ENCODE peak calls at places on chromosomes 16 and 17, in seven cellular contexts. One of them, this sample, is unnamed.

GRCh38 chr17:74176546-74177001 is 26.9 kb upstream of the RPL38 start:
- DNase-seq in fibroblast of the aortic adventitia: peak
- DNase-seq in effector memory CD4-positive, alpha-beta T cell: no peak
- DNase-seq in Caco-2: peak
- DNase-seq in SK-N-MC: no peak
- DNase-seq in ovary: peak
- DNase-seq in foreskin fibroblast: peak
- DNase-seq in this sample: peak

GRCh38 chr17:57370051-57370581 is 113.8 kb downstream of the MSI2 start:
- DNase-seq in SK-N-MC: no peak
- DNase-seq in ovary: no peak
- DNase-seq in foreskin fibroblast: peak
- DNase-seq in Caco-2: peak
- DNase-seq in effector memory CD4-positive, alpha-beta T cell: no peak
- DNase-seq in fibroblast of the aortic adventitia: peak
- DNase-seq in this sample: peak

GRCh38 chr17:32813021-32813420 is 63.9 kb downstream of the MYO1D start:
- DNase-seq in Caco-2: no peak
- DNase-seq in SK-N-MC: no peak
- DNase-seq in effector memory CD4-positive, alpha-beta T cell: no peak
- DNase-seq in ovary: no peak
- DNase-seq in fibroblast of the aortic adventitia: no peak
- DNase-seq in foreskin fibroblast: peak
- DNase-seq in this sample: peak

GRCh38 chr16:11093578-11094074 is 149.3 kb downstream of the CLEC16A start:
- DNase-seq in fibroblast of the aortic adventitia: no peak
- DNase-seq in ovary: no peak
- DNase-seq in foreskin fibroblast: no peak
- DNase-seq in effector memory CD4-positive, alpha-beta T cell: no peak
- DNase-seq in SK-N-MC: no peak
- DNase-seq in Caco-2: no peak
- DNase-seq in this sample: no peak

GRCh38 chr17:69485126-69485724 is 70.7 kb downstream of the MAP2K6 start:
- DNase-seq in SK-N-MC: no peak
- DNase-seq in foreskin fibroblast: no peak
- DNase-seq in Caco-2: no peak
- DNase-seq in effector memory CD4-positive, alpha-beta T cell: no peak
- DNase-seq in ovary: no peak
- DNase-seq in fibroblast of the aortic adventitia: no peak
- DNase-seq in this sample: peak

GRCh38 chr16:46649571-46649970 is 28.4 kb upstream of the SHCBP1 start:
- DNase-seq in SK-N-MC: no peak
- DNase-seq in Caco-2: no peak
- DNase-seq in effector memory CD4-positive, alpha-beta T cell: no peak
- DNase-seq in ovary: peak
- DNase-seq in fibroblast of the aortic adventitia: peak
- DNase-seq in foreskin fibroblast: no peak
- DNase-seq in this sample: peak

GRCh38 chr16:12311887-12312286 is 335.4 kb downstream of the SNX29 start:
- DNase-seq in SK-N-MC: no peak
- DNase-seq in fibroblast of the aortic adventitia: no peak
- DNase-seq in foreskin fibroblast: no peak
- DNase-seq in ovary: no peak
- DNase-seq in Caco-2: no peak
- DNase-seq in effector memory CD4-positive, alpha-beta T cell: no peak
- DNase-seq in this sample: no peak

GRCh38 chr17:59838196-59838911 is 54.4 kb downstream of the TUBD1 start:
- DNase-seq in ovary: peak
- DNase-seq in Caco-2: no peak
- DNase-seq in foreskin fibroblast: no peak
- DNase-seq in effector memory CD4-positive, alpha-beta T cell: no peak
- DNase-seq in SK-N-MC: no peak
- DNase-seq in fibroblast of the aortic adventitia: peak
- DNase-seq in this sample: peak

GRCh38 chr17:17176341-17176740 is 29.8 kb downstream of the PLD6 start:
- DNase-seq in ovary: no peak
- DNase-seq in effector memory CD4-positive, alpha-beta T cell: no peak
- DNase-seq in SK-N-MC: no peak
- DNase-seq in foreskin fibroblast: no peak
- DNase-seq in fibroblast of the aortic adventitia: no peak
- DNase-seq in Caco-2: no peak
- DNase-seq in this sample: no peak

GRCh38 chr16:66524601-66525164 is 25.2 kb downstream of the TK2 start:
- DNase-seq in fibroblast of the aortic adventitia: no peak
- DNase-seq in Caco-2: no peak
- DNase-seq in effector memory CD4-positive, alpha-beta T cell: no peak
- DNase-seq in foreskin fibroblast: no peak
- DNase-seq in ovary: no peak
- DNase-seq in SK-N-MC: no peak
- DNase-seq in this sample: no peak

GRCh38 chr16:2739555-2740435 is 12.6 kb upstream of the SRRM2 start:
- DNase-seq in ovary: no peak
- DNase-seq in SK-N-MC: no peak
- DNase-seq in Caco-2: no peak
- DNase-seq in fibroblast of the aortic adventitia: no peak
- DNase-seq in effector memory CD4-positive, alpha-beta T cell: no peak
- DNase-seq in foreskin fibroblast: no peak
- DNase-seq in this sample: no peak

GRCh38 chr17:18102640-18103039 is 5.9 kb upstream of the MYO15A start:
- DNase-seq in effector memory CD4-positive, alpha-beta T cell: no peak
- DNase-seq in SK-N-MC: no peak
- DNase-seq in foreskin fibroblast: no peak
- DNase-seq in Caco-2: no peak
- DNase-seq in ovary: no peak
- DNase-seq in fibroblast of the aortic adventitia: no peak
- DNase-seq in this sample: no peak

GRCh38 chr17:67613961-67614360 is 103.8 kb upstream of the NOL11 start:
- DNase-seq in fibroblast of the aortic adventitia: no peak
- DNase-seq in Caco-2: no peak
- DNase-seq in ovary: no peak
- DNase-seq in SK-N-MC: no peak
- DNase-seq in effector memory CD4-positive, alpha-beta T cell: no peak
- DNase-seq in foreskin fibroblast: no peak
- DNase-seq in this sample: no peak

GRCh38 chr16:87829988-87830672 is 39.2 kb downstream of the SLC7A5 start:
- DNase-seq in foreskin fibroblast: no peak
- DNase-seq in SK-N-MC: no peak
- DNase-seq in Caco-2: no peak
- DNase-seq in effector memory CD4-positive, alpha-beta T cell: no peak
- DNase-seq in ovary: no peak
- DNase-seq in fibroblast of the aortic adventitia: no peak
- DNase-seq in this sample: no peak

GRCh38 chr16:57264381-57264780 is 19.3 kb downstream of the ARL2BP start:
- DNase-seq in effector memory CD4-positive, alpha-beta T cell: no peak
- DNase-seq in fibroblast of the aortic adventitia: no peak
- DNase-seq in SK-N-MC: no peak
- DNase-seq in foreskin fibroblast: no peak
- DNase-seq in Caco-2: no peak
- DNase-seq in ovary: no peak
- DNase-seq in this sample: no peak

GRCh38 chr16:58200398-58200797 is 2.5 kb upstream of the CSNK2A2 start:
- DNase-seq in Caco-2: no peak
- DNase-seq in SK-N-MC: no peak
- DNase-seq in fibroblast of the aortic adventitia: no peak
- DNase-seq in foreskin fibroblast: no peak
- DNase-seq in ovary: no peak
- DNase-seq in effector memory CD4-positive, alpha-beta T cell: no peak
- DNase-seq in this sample: no peak

GRCh38 chr17:57577751-57578607 is 167.1 kb downstream of the CCDC182 start:
- DNase-seq in SK-N-MC: no peak
- DNase-seq in ovary: peak
- DNase-seq in effector memory CD4-positive, alpha-beta T cell: no peak
- DNase-seq in Caco-2: no peak
- DNase-seq in fibroblast of the aortic adventitia: peak
- DNase-seq in foreskin fibroblast: peak
- DNase-seq in this sample: peak

GRCh38 chr16:67801889-67802288 is 4.5 kb downstream of the RANBP10 start:
- DNase-seq in fibroblast of the aortic adventitia: no peak
- DNase-seq in foreskin fibroblast: no peak
- DNase-seq in Caco-2: no peak
- DNase-seq in SK-N-MC: no peak
- DNase-seq in effector memory CD4-positive, alpha-beta T cell: no peak
- DNase-seq in ovary: no peak
- DNase-seq in this sample: no peak

GRCh38 chr17:66860204-66860603 is 25.3 kb downstream of the CACNG5 start:
- DNase-seq in fibroblast of the aortic adventitia: no peak
- DNase-seq in ovary: no peak
- DNase-seq in Caco-2: no peak
- DNase-seq in effector memory CD4-positive, alpha-beta T cell: no peak
- DNase-seq in foreskin fibroblast: no peak
- DNase-seq in SK-N-MC: no peak
- DNase-seq in this sample: no peak

GRCh38 chr17:2780931-2781454 is 15.2 kb upstream of the RAP1GAP2 start:
- DNase-seq in foreskin fibroblast: no peak
- DNase-seq in effector memory CD4-positive, alpha-beta T cell: no peak
- DNase-seq in SK-N-MC: no peak
- DNase-seq in fibroblast of the aortic adventitia: no peak
- DNase-seq in Caco-2: no peak
- DNase-seq in ovary: no peak
- DNase-seq in this sample: no peak

DNA sequence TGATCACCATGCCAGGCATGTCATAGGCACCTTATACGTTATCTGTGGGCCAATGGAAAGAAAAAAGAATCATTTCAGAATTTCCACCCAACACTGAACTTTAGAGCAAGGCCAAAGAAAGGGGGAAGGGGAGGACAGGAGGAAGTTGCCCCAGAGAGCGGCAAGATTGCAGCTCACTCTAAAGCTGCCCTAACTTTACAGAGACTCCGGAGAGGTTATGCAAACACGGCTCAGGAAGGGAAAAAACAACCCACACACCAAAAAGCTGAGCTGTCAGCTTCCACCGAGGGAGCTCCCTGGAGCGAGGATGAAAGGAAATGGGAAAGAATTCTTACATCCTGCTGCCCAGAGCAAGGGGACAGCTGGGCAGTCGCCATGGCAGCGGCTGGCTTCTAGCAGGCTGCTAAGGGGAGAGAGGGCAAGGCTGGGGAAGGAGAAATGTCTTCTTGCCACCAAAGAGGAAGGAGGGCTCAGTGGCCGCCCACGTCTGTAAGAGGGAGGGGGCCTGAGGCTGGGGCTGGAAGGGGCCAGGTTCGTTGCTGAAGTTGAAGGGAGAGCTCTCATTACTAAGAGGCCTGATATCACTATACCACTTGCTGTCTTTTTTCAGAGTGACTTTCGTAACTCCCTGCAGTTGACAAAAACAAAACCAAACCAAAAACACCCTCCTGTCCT is 18.2 kb downstream of the COTL1 start:
- DNase-seq in effector memory CD4-positive, alpha-beta T cell: no peak
- DNase-seq in SK-N-MC: no peak
- DNase-seq in Caco-2: no peak
- DNase-seq in fibroblast of the aortic adventitia: peak
- DNase-seq in foreskin fibroblast: peak
- DNase-seq in ovary: peak
- DNase-seq in this sample: peak
- H3K4me3 ChIP-seq in effector memory CD4-positive, alpha-beta T cell: peak
- H3K4me3 ChIP-seq in SK-N-MC: peak
- H3K4me3 ChIP-seq in Caco-2: no peak
- H3K4me3 ChIP-seq in fibroblast of the aortic adventitia: peak
- H3K4me3 ChIP-seq in foreskin fibroblast: peak
- H3K4me3 ChIP-seq in ovary: peak
- H3K4me3 ChIP-seq in this sample: peak

GRCh38 chr16:88938119-88938932 is 38.7 kb downstream of the CBFA2T3 start:
- DNase-seq in SK-N-MC: no peak
- DNase-seq in effector memory CD4-positive, alpha-beta T cell: no peak
- DNase-seq in ovary: no peak
- DNase-seq in fibroblast of the aortic adventitia: no peak
- DNase-seq in Caco-2: no peak
- DNase-seq in foreskin fibroblast: no peak
- DNase-seq in this sample: no peak
- H3K4me3 ChIP-seq in SK-N-MC: no peak
- H3K4me3 ChIP-seq in effector memory CD4-positive, alpha-beta T cell: no peak
- H3K4me3 ChIP-seq in ovary: no peak
- H3K4me3 ChIP-seq in fibroblast of the aortic adventitia: no peak
- H3K4me3 ChIP-seq in Caco-2: no peak
- H3K4me3 ChIP-seq in foreskin fibroblast: no peak
- H3K4me3 ChIP-seq in this sample: no peak

GRCh38 chr16:26729917-26730541 is 336.7 kb upstream of the C16orf82 start:
- DNase-seq in fibroblast of the aortic adventitia: no peak
- DNase-seq in ovary: no peak
- DNase-seq in foreskin fibroblast: no peak
- DNase-seq in Caco-2: no peak
- DNase-seq in SK-N-MC: no peak
- DNase-seq in effector memory CD4-positive, alpha-beta T cell: no peak
- DNase-seq in this sample: no peak
- H3K4me3 ChIP-seq in fibroblast of the aortic adventitia: no peak
- H3K4me3 ChIP-seq in ovary: no peak
- H3K4me3 ChIP-seq in foreskin fibroblast: no peak
- H3K4me3 ChIP-seq in Caco-2: no peak
- H3K4me3 ChIP-seq in SK-N-MC: no peak
- H3K4me3 ChIP-seq in effector memory CD4-positive, alpha-beta T cell: no peak
- H3K4me3 ChIP-seq in this sample: no peak

DNA sequence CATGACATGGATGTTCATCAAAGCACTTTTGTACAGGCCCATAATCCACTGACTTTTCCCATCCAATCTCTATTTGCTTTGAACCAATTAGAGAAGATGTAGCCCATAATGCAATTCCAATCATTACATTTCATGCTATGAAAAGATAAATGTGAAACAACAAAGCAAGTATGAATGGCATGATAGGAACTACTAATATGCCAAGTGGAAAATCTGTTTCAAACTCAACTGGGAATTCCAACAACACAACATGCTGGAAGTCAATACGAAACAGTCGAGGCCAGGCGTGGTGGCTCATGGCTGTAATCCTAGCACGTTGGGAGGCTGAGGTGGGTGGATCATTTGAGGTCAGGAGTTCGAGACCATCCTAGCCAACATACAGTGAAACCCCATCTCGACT is 39.6 kb upstream of the TMEM97 start:
- DNase-seq in SK-N-MC: no peak
- DNase-seq in fibroblast of the aortic adventitia: peak
- DNase-seq in ovary: no peak
- DNase-seq in Caco-2: no peak
- DNase-seq in foreskin fibroblast: peak
- DNase-seq in effector memory CD4-positive, alpha-beta T cell: no peak
- DNase-seq in this sample: peak
- H3K4me3 ChIP-seq in SK-N-MC: no peak
- H3K4me3 ChIP-seq in fibroblast of the aortic adventitia: no peak
- H3K4me3 ChIP-seq in ovary: no peak
- H3K4me3 ChIP-seq in Caco-2: no peak
- H3K4me3 ChIP-seq in foreskin fibroblast: no peak
- H3K4me3 ChIP-seq in effector memory CD4-positive, alpha-beta T cell: no peak
- H3K4me3 ChIP-seq in this sample: no peak

DNA sequence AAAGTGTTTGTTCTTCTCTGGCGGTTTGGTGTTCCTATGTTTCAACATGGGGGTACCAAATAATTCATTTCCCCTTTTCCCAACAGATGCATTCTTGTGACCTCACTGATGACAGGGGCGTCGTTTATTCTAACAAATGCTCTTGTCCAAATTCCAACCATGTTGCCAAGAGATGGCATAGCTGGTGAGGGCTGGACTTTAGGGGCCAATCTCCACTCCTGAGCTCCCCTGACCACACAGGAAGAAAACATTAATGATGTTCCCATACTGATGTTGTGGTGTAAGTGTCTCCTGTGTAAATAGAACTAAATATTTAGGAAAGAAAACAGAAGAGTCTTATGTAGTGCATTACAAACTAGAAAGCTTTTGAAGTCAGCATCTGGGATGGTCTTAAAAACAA is 431.6 kb downstream of the CDH13 start:
- DNase-seq in SK-N-MC: no peak
- DNase-seq in ovary: no peak
- DNase-seq in fibroblast of the aortic adventitia: no peak
- DNase-seq in Caco-2: no peak
- DNase-seq in foreskin fibroblast: no peak
- DNase-seq in effector memory CD4-positive, alpha-beta T cell: no peak
- DNase-seq in this sample: no peak
- H3K4me3 ChIP-seq in SK-N-MC: no peak
- H3K4me3 ChIP-seq in ovary: no peak
- H3K4me3 ChIP-seq in fibroblast of the aortic adventitia: no peak
- H3K4me3 ChIP-seq in Caco-2: no peak
- H3K4me3 ChIP-seq in foreskin fibroblast: no peak
- H3K4me3 ChIP-seq in effector memory CD4-positive, alpha-beta T cell: no peak
- H3K4me3 ChIP-seq in this sample: no peak

GRCh38 chr17:75632863-75633483 is at the start of gene SMIM5:
- DNase-seq in SK-N-MC: no peak
- DNase-seq in ovary: peak
- DNase-seq in foreskin fibroblast: peak
- DNase-seq in fibroblast of the aortic adventitia: peak
- DNase-seq in Caco-2: peak
- DNase-seq in effector memory CD4-positive, alpha-beta T cell: peak
- DNase-seq in this sample: peak
- H3K4me3 ChIP-seq in SK-N-MC: no peak
- H3K4me3 ChIP-seq in ovary: peak
- H3K4me3 ChIP-seq in foreskin fibroblast: no peak
- H3K4me3 ChIP-seq in fibroblast of the aortic adventitia: no peak
- H3K4me3 ChIP-seq in Caco-2: no peak
- H3K4me3 ChIP-seq in effector memory CD4-positive, alpha-beta T cell: no peak
- H3K4me3 ChIP-seq in this sample: no peak